ENCODE peak calls at places on chromosome 13, in seven cellular contexts. F, J, O, Z, V, Q and W are unnamed samples.

GRCh38 chr13:27006519-27007161 is 165.0 kb downstream of the USP12 start:
- DNase-seq in Z (peak; percentile 42), J (no peak), Q (peak; percentile 47), O (no peak), F (no peak), V (peak; percentile 70), W (peak; percentile 7)

GRCh38 chr13:74132768-74133656 is 1.2 kb downstream of the KLF12 start:
- DNase-seq in Z (peak; percentile 38), F (peak; percentile 34), Q (peak; percentile 71), V (peak; percentile 50), O (no peak), J (no peak), W (peak; percentile 60)

GRCh38 chr13:102877285-102877684 is 31.5 kb downstream of the ERCC5 start:
- DNase-seq in J (no peak), F (no peak), Q (peak; percentile 22), O (no peak), V (no peak), Z (no peak), W (no peak)

GRCh38 chr13:51539887-51540286 is 44.4 kb upstream of the WDFY2 start:
- DNase-seq in V (peak; percentile 58), F (no peak), Q (peak; percentile 74), J (peak; percentile 29), Z (no peak), O (no peak), W (no peak)

GRCh38 chr13:99339230-99339721 is 32.1 kb upstream of the GPR183 start:
- DNase-seq in Z (no peak), O (no peak), J (no peak), V (no peak), Q (no peak), F (no peak), W (no peak)

GRCh38 chr13:31045621-31046081 is 113.2 kb downstream of the TEX26 start:
- DNase-seq in O (peak; percentile 74), Q (peak; percentile 93), V (peak; percentile 95), F (no peak), J (peak; percentile 68), Z (no peak), W (peak; percentile 86)

GRCh38 chr13:81686877-81687276 is 1346.0 kb upstream of the SPRY2 start:
- DNase-seq in F (no peak), J (no peak), V (peak; percentile 1), Q (peak; percentile 1), O (no peak), Z (no peak), W (no peak)

GRCh38 chr13:54975676-54976075 is 1947.1 kb downstream of the OLFM4 start:
- DNase-seq in Q (no peak), J (no peak), F (no peak), V (no peak), Z (no peak), O (no peak), W (no peak)

GRCh38 chr13:102707465-102707864 is 12.6 kb upstream of the METTL21C start:
- DNase-seq in Z (no peak), O (no peak), Q (peak; percentile 92), V (peak; percentile 96), J (peak; percentile 88), F (no peak), W (no peak)

GRCh38 chr13:40389081-40389641 is 277.3 kb downstream of the FOXO1 start:
- DNase-seq in Q (no peak), Z (no peak), J (no peak), F (no peak), O (no peak), V (no peak), W (peak; percentile 65)

GRCh38 chr13:95970878-95971277 is 82.3 kb downstream of the UGGT2 start:
- DNase-seq in F (no peak), V (no peak), J (no peak), O (no peak), Z (no peak), Q (no peak), W (no peak)

GRCh38 chr13:113855012-113855921 is 8.6 kb downstream of the GAS6 start:
- DNase-seq in V (no peak), J (no peak), Z (no peak), Q (no peak), O (peak; percentile 74), F (no peak), W (no peak)

GRCh38 chr13:28173793-28174192 is 35.4 kb downstream of the PAN3 start:
- DNase-seq in F (no peak), O (no peak), Q (no peak), V (no peak), J (no peak), Z (no peak), W (no peak)

GRCh38 chr13:79548886-79549285 is 67.9 kb downstream of the NDFIP2 start:
- DNase-seq in Q (peak; percentile 47), J (no peak), Z (no peak), O (no peak), F (no peak), V (peak; percentile 38), W (no peak)

GRCh38 chr13:80160110-80160509 is 180.8 kb downstream of the SPRY2 start:
- DNase-seq in J (no peak), Z (no peak), V (no peak), F (no peak), O (no peak), Q (no peak), W (no peak)

GRCh38 chr13:46278474-46278873 is 66.7 kb downstream of the LRRC63 start:
- DNase-seq in F (no peak), V (no peak), J (no peak), Q (no peak), Z (peak; percentile 16), O (no peak), W (no peak)

GRCh38 chr13:31476266-31476665 is 263.1 kb upstream of the RXFP2 start:
- DNase-seq in V (peak; percentile 83), F (no peak), O (no peak), Z (no peak), Q (peak; percentile 79), J (peak; percentile 15), W (no peak)

GRCh38 chr13:23516190-23516589 is 54.0 kb upstream of the TNFRSF19 start:
- DNase-seq in O (no peak), F (no peak), Q (no peak), Z (no peak), V (no peak), J (no peak), W (no peak)

GRCh38 chr13:23513460-23513859 is 56.8 kb upstream of the TNFRSF19 start:
- DNase-seq in O (no peak), V (no peak), Q (no peak), F (no peak), Z (no peak), J (no peak), W (no peak)

GRCh38 chr13:23515116-23515515 is 55.1 kb upstream of the TNFRSF19 start:
- DNase-seq in O (no peak), V (no peak), F (no peak), Z (no peak), Q (no peak), J (no peak), W (no peak)

GRCh38 chr13:23512762-23513395 is 57.3 kb upstream of the TNFRSF19 start:
- DNase-seq in Q (no peak), F (no peak), J (no peak), O (no peak), Z (no peak), V (no peak), W (no peak)

DNA sequence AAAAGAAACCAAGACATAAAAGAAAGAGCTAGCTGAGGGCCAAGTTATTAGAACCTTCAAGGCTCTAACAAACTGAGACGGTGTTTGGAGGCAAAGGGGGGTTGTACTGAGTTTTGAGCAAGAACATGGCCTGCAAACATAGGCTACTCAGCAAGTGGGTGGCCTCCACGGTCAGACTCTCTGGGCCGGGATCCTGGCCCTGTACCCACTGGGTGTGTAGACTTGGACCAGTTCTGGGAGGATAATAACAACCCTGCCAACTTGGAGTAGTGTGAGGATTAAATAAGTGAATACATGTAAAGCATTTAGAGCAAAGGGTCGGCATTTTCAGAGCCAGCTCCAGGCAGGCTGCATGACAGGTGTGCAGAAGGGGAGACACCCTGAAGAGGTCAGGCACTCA is 56.1 kb upstream of the TNFRSF19 start:
- DNase-seq in F (no peak), O (no peak), Z (no peak), Q (no peak), J (no peak), V (no peak), W (no peak)
- TF ChIP-seq CTCF in F (no peak), O (no peak), Z (no peak), Q (no peak), J (no peak), V (no peak), W (no peak)

DNA sequence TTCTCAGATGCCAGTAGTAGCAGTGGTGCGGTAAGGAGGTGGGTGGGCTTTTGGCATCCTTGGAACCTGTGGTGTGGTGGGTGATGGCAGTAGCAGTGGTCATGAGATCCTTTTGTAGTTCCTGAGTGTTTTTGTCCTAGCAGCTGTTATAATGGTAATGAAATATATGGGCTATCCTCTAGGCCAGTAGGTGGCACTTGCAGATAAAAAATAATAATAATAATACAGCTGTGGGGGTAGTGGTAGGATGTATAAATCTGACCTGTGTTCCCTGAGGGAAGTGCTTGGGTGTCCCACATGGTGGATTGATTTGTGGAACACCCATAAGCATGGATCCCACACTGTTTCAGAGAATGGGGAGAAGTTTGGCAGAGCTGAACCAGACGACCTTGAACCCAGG is 334.0 kb downstream of the SLITRK5 start:
- DNase-seq in O (no peak), V (no peak), Q (peak; percentile 9), F (no peak), J (no peak), Z (no peak), W (no peak)
- TF ChIP-seq CTCF in O (no peak), V (no peak), Q (peak; percentile 17), F (no peak), J (peak; percentile 16), Z (no peak), W (no peak)

GRCh38 chr13:85729296-85729695 is 69.9 kb downstream of the SLITRK6 start:
- DNase-seq in V (peak; percentile 30), J (no peak), Q (peak; percentile 69), Z (no peak), O (no peak), F (no peak), W (no peak)

GRCh38 chr13:85724554-85725432 is 74.4 kb downstream of the SLITRK6 start:
- DNase-seq in Q (peak; percentile 91), O (no peak), F (no peak), Z (no peak), V (peak; percentile 14), J (no peak), W (no peak)

GRCh38 chr13:85725433-85725832 is 73.8 kb downstream of the SLITRK6 start:
- DNase-seq in Q (no peak), J (no peak), F (no peak), Z (no peak), O (no peak), V (no peak), W (no peak)

DNA sequence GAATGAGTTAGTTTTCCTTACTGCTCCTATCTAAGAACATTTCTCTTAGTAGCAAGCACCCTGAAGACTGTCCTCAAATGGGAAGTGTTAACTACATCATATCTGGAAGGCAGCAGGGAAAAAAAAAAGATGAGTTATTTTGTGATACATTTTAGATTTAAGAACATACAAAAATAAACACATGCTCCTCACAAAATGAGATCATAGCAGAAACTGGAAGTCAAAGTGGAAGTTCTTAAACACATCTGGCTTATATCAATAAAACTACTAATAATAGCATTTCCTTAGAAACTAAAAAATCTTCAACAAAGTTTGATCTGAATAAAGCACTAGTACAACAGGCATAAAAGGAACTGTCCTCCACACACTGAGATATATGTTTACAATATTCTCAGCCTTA is 70.4 kb downstream of the SLITRK6 start:
- DNase-seq in F (no peak), Z (no peak), V (peak; percentile 32), O (no peak), J (no peak), Q (peak; percentile 82), W (no peak)
- TF ChIP-seq CTCF in F (no peak), Z (no peak), V (no peak), O (no peak), J (no peak), Q (no peak), W (no peak)

GRCh38 chr13:49560270-49561063 is 24.9 kb downstream of the RCBTB1 start:
- DNase-seq in F (no peak), O (no peak), Z (peak; percentile 27), J (peak; percentile 24), Q (peak; percentile 68), V (peak; percentile 13), W (peak; percentile 31)
- TF ChIP-seq CTCF in F (no peak), O (no peak), Z (no peak), J (peak; percentile 12), Q (peak; percentile 49), V (no peak), W (no peak)